ENCODE peak calls at places on chromosomes 5 and 9, in four cellular contexts. E is effector memory CD8-positive, alpha-beta T cell; M is prostate gland; D is AG10803. T is an unnamed sample.

GRCh38 chr5:135327429-135328127 is 71.5 kb downstream of the MACROH2A1 start:
- DNase-seq in E (no peak), M (no peak), D (no peak), T (no peak)

GRCh38 chr9:127131871-127132270 is 9.4 kb upstream of the ANGPTL2 start:
- DNase-seq in D (peak), E (no peak), M (no peak), T (no peak)

GRCh38 chr5:123450641-123451421 is 27.6 kb upstream of the CEP120 start:
- DNase-seq in D (no peak), M (peak), E (no peak), T (no peak)

GRCh38 chr5:167777746-167778145 is 513.7 kb upstream of the WWC1 start:
- DNase-seq in D (peak), M (no peak), E (no peak), T (no peak)

GRCh38 chr9:99824378-99825157 is 2.9 kb downstream of the NR4A3 start:
- DNase-seq in M (peak), E (peak), D (peak), T (peak)

GRCh38 chr5:76490970-76491369 is 87.9 kb downstream of the IQGAP2 start:
- DNase-seq in D (no peak), M (no peak), E (no peak), T (no peak)

GRCh38 chr5:170622933-170623332 is 119.1 kb downstream of the KCNIP1 start:
- DNase-seq in E (no peak), M (no peak), D (no peak), T (no peak)

GRCh38 chr9:136438909-136439549 is 616 bp downstream of the INPP5E start:
- DNase-seq in D (peak), M (no peak), E (peak), T (no peak)

GRCh38 chr9:113464286-113464660 is 746 bp downstream of the RGS3 start:
- DNase-seq in M (no peak), E (no peak), D (no peak), T (no peak)

GRCh38 chr5:54195701-54196100 is 114.7 kb downstream of the ARL15 start:
- DNase-seq in E (no peak), D (no peak), M (no peak), T (no peak)

GRCh38 chr9:87567566-87567965 is 69.9 kb downstream of the DAPK1 start:
- DNase-seq in E (no peak), D (no peak), M (no peak), T (no peak)

GRCh38 chr5:134004626-134005414 is at the start of gene VDAC1:
- DNase-seq in M (peak), E (peak), D (peak), T (peak)

GRCh38 chr5:62152394-62153123 is 153.4 kb upstream of the KIF2A start:
- DNase-seq in E (no peak), D (peak), M (no peak), T (no peak)

GRCh38 chr5:169954786-169955185 is 25.5 kb downstream of the INSYN2B start:
- DNase-seq in D (no peak), M (no peak), E (no peak), T (no peak)

GRCh38 chr9:120510816-120511215 is 69.2 kb downstream of the CDK5RAP2 start:
- DNase-seq in M (no peak), D (no peak), E (no peak), T (no peak)

GRCh38 chr5:77971965-77972544 is 195.9 kb upstream of the TBCA start:
- DNase-seq in D (peak), E (no peak), M (no peak), T (no peak)

GRCh38 chr5:2991884-2992283 is 240.4 kb upstream of the IRX2 start:
- DNase-seq in D (no peak), E (no peak), M (no peak), T (no peak)

GRCh38 chr5:77129386-77129785 is 42.3 kb upstream of the ZBED3 start:
- DNase-seq in E (no peak), D (peak), M (peak), T (no peak)

GRCh38 chr9:4077499-4078102 is 222.3 kb downstream of the GLIS3 start:
- DNase-seq in M (peak), D (peak), E (peak), T (peak)

GRCh38 chr9:80976417-80976816 is 712.9 kb downstream of the TLE1 start:
- DNase-seq in D (no peak), M (no peak), E (no peak), T (no peak)

GRCh38 chr5:169147542-169147941 is 153.4 kb downstream of the SLIT3 start:
- DNase-seq in E (no peak), M (no peak), D (no peak), T (no peak)

GRCh38 chr5:67301285-67301904 is 104.8 kb upstream of the CD180 start:
- DNase-seq in D (peak), M (no peak), E (no peak), T (peak)

GRCh38 chr5:59673438-59674058 is 220.0 kb downstream of the PDE4D start:
- DNase-seq in M (no peak), E (no peak), D (peak), T (no peak)

GRCh38 chr5:30894811-30895210 is 298.7 kb upstream of the CDH6 start:
- DNase-seq in M (no peak), E (no peak), D (no peak), T (no peak)

GRCh38 chr5:151812757-151813309 is 41.1 kb downstream of the G3BP1 start:
- DNase-seq in M (no peak), D (peak), E (no peak), T (no peak)

GRCh38 chr5:33649801-33650482 is 209.2 kb downstream of the TARS1 start:
- DNase-seq in D (peak), M (no peak), E (no peak), T (no peak)

GRCh38 chr5:30918171-30918570 is 275.3 kb upstream of the CDH6 start:
- DNase-seq in D (no peak), E (no peak), M (no peak), T (no peak)

GRCh38 chr9:114364123-114364522 is 23.7 kb downstream of the AKNA start:
- DNase-seq in D (peak), M (no peak), E (no peak), T (no peak)

GRCh38 chr9:94082956-94083355 is 1.3 kb upstream of the PTPDC1 start:
- DNase-seq in D (no peak), M (no peak), E (no peak), T (no peak)

GRCh38 chr5:169063269-169063919 is 237.5 kb downstream of the SLIT3 start:
- DNase-seq in E (no peak), D (no peak), M (no peak), T (no peak)

GRCh38 chr9:33225319-33226152 is 14.4 kb upstream of the SPINK4 start:
- DNase-seq in D (peak), E (peak), M (peak), T (peak)